ENCODE peak calls at places on chromosomes 11 and 22, in eight cellular contexts. U is fibroblast of lung, K is astrocyte of the cerebellum, X is GM12864, H is upper lobe of right lung, L is dorsolateral prefrontal cortex, F is cardiac fibroblast, O is H1. G is an unnamed sample.

GRCh38 chr11:133747409-133747808 is 97.9 kb downstream of the SPATA19 start:
- DNase-seq in U (no peak), K (no peak), X (no peak), H (no peak), L (peak; percentile 13), F (no peak), O (no peak), G (no peak)

GRCh38 chr11:73838443-73839122 is 38.1 kb downstream of the COA4 start:
- DNase-seq in U (peak; percentile 7), K (peak; percentile 53), X (no peak), H (no peak), L (peak; percentile 30), F (peak; percentile 53), O (peak; percentile 10), G (peak; percentile 72)

GRCh38 chr11:2156416-2157182 is 4.4 kb downstream of the INS start:
- DNase-seq in U (peak; percentile 43), K (peak; percentile 27), X (no peak), H (peak; percentile 82), L (peak; percentile 82), F (peak; percentile 61), O (no peak), G (peak; percentile 46)

GRCh38 chr22:23850136-23850611 is 7.5 kb upstream of the SLC2A11 start:
- DNase-seq in U (no peak), K (no peak), X (no peak), H (no peak), L (no peak), F (no peak), O (no peak), G (no peak)

GRCh38 chr22:39623603-39624500 is 53.3 kb downstream of the CACNA1I start:
- DNase-seq in U (no peak), K (no peak), X (no peak), H (no peak), L (no peak), F (no peak), O (no peak), G (no peak)

GRCh38 chr11:67301313-67301921 is 1.9 kb upstream of the SSH3 start:
- DNase-seq in U (no peak), K (no peak), X (no peak), H (peak; percentile 66), L (no peak), F (no peak), O (no peak), G (no peak)

GRCh38 chr22:27892811-27893210 is 26.2 kb downstream of the PITPNB start:
- DNase-seq in U (no peak), K (no peak), X (no peak), H (no peak), L (no peak), F (no peak), O (no peak), G (no peak)

GRCh38 chr11:133821776-133822175 is 23.5 kb downstream of the SPATA19 start:
- DNase-seq in U (peak; percentile 2), K (no peak), X (peak; percentile 21), H (no peak), L (peak; percentile 88), F (peak; percentile 32), O (peak; percentile 66), G (no peak)

GRCh38 chr22:45212992-45213751 is 27.5 kb downstream of the KIAA0930 start:
- DNase-seq in U (peak; percentile 66), K (no peak), X (no peak), H (peak; percentile 67), L (peak; percentile 71), F (peak; percentile 49), O (no peak), G (peak; percentile 53)

GRCh38 chr11:81497202-81497804 is 1236.4 kb downstream of the FAM181B start:
- DNase-seq in U (peak; percentile 57), K (no peak), X (peak; percentile 3), H (no peak), L (no peak), F (peak; percentile 14), O (no peak), G (peak; percentile 28)

GRCh38 chr11:125348704-125349635 is 147.1 kb downstream of the FEZ1 start:
- DNase-seq in U (peak; percentile 29), K (no peak), X (no peak), H (peak; percentile 72), L (peak; percentile 57), F (peak; percentile 48), O (no peak), G (peak; percentile 32)

GRCh38 chr22:48554893-48555552 is 1272.7 kb downstream of the BRD1 start:
- DNase-seq in U (no peak), K (no peak), X (no peak), H (no peak), L (no peak), F (no peak), O (no peak), G (no peak)

GRCh38 chr11:5620606-5621521 is 3.9 kb upstream of the TRIM34 start:
- DNase-seq in U (peak; percentile 89), K (peak; percentile 40), X (no peak), H (no peak), L (no peak), F (peak; percentile 87), O (no peak), G (peak; percentile 89)

GRCh38 chr11:35275808-35276170 is 136.8 kb downstream of the CD44 start:
- DNase-seq in U (no peak), K (peak; percentile 6), X (no peak), H (no peak), L (no peak), F (no peak), O (no peak), G (no peak)

GRCh38 chr22:36329217-36330078 is 58.3 kb downstream of the MYH9 start:
- DNase-seq in U (peak; percentile 94), K (peak; percentile 91), X (no peak), H (no peak), L (peak; percentile 74), F (peak; percentile 94), O (peak; percentile 94), G (peak; percentile 97)

GRCh38 chr22:50206599-50206998 is 5.8 kb downstream of the SELENOO start:
- DNase-seq in U (peak; percentile 49), K (no peak), X (no peak), H (peak; percentile 86), L (peak; percentile 54), F (peak; percentile 55), O (peak; percentile 49), G (no peak)

GRCh38 chr11:32297629-32298028 is 137.7 kb downstream of the WT1 start:
- DNase-seq in U (peak; percentile 79), K (peak; percentile 20), X (no peak), H (no peak), L (peak; percentile 49), F (peak; percentile 72), O (no peak), G (peak; percentile 36)

GRCh38 chr11:129701706-129702105 is 113.9 kb upstream of the TMEM45B start:
- DNase-seq in U (no peak), K (no peak), X (no peak), H (no peak), L (no peak), F (no peak), O (no peak), G (no peak)

GRCh38 chr11:41536001-41536568 is 76.6 kb upstream of the LRRC4C start:
- DNase-seq in U (no peak), K (no peak), X (no peak), H (no peak), L (no peak), F (no peak), O (no peak), G (no peak)

GRCh38 chr11:28627690-28628255 is 519.6 kb downstream of the METTL15 start:
- DNase-seq in U (no peak), K (no peak), X (no peak), H (no peak), L (no peak), F (no peak), O (no peak), G (no peak)

GRCh38 chr11:2586091-2586792 is 113.6 kb downstream of the KCNQ1OT1 start:
- DNase-seq in U (no peak), K (no peak), X (no peak), H (peak; percentile 49), L (peak; percentile 5), F (no peak), O (no peak), G (no peak)

DNA sequence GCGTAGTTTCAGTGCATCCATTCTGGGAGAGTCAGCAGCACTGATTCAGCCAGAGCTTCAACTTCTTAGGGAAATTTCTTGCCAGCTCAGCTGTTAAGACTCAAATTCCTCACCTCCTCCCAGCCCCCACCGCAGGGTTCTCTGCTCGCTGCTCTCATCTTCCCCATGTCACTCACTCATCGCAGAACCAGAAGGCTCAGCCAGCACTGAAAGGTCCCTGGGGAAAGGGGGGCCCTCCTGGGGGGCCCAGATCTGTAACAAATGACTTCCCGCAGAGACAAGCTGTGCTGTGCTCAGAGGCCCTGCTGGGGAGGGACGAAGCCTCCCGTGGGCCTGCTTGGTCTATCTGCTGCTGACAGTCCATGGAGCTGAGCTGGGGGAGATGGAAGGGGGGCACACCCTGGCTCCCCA is 220.6 kb downstream of the NTM start:
- DNase-seq in U (peak; percentile 17), K (no peak), X (no peak), H (no peak), L (no peak), F (no peak), O (no peak), G (no peak)
- TF ChIP-seq CTCF in U (no peak), K (no peak), X (no peak), H (no peak), L (no peak), F (no peak), O (no peak), G (no peak)

DNA sequence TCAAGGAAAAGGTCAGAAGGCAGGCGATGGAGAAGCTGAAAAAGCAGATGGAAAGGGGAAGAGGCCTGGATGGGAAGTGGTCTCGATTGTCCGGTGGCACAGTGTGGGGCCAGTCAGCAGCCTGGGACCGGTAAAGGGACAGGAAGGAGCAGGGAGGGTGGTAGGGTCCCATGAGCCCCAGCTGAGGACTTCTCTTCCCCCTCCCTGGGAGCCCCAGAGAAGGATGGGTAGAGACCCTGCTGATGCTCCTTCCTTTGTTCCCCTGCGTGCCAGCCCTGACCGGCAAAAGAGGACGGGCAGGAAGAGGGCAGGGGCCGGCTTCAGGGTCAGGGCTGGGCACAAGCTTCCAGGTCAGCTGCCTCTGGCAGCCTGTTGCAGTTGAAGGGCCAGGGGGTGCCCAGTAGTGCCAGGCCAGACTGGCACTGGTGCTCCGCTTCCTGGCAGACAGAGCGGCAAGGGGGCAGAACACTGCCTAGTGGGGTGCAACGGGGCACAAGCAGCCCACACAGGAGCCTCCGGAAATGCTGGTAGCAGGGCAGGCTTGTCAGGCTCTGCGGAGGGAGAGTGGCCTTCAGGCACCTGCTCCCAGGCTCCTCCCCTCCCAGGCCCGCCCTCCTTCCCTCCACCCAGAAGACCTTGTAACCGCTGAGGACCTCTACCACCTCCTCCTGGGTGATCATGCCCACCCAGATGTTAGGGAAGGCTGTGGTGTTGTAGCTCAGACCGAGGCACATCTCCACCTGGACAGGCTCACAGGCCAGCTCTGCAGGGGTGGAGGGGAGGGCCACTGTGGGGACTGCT is 739 bp upstream of the C1QTNF5 start:
- DNase-seq in U (no peak), K (no peak), X (no peak), H (no peak), L (no peak), F (no peak), O (no peak), G (no peak)
- H3K4me3 ChIP-seq in U (peak overlapping the region; percentile 44), K (peak overlapping the region; percentile 50), X (no peak overlapping the region), H (peak overlapping the region; percentile 54), L (peak overlapping the region; percentile 62), F (no peak overlapping the region), O (peak overlapping the region; percentile 69), G (no peak overlapping the region)

GRCh38 chr11:11567862-11568650 is 53.7 kb downstream of the GALNT18 start:
- DNase-seq in U (peak; percentile 8), K (peak; percentile 19), X (no peak), H (no peak), L (peak; percentile 57), F (peak; percentile 4), O (no peak), G (peak; percentile 10)
- TF ChIP-seq CTCF in U (no peak), K (no peak), X (no peak), H (no peak), L (no peak), F (no peak), O (no peak), G (no peak)

GRCh38 chr11:13337986-13338436 is 60.4 kb downstream of the BMAL1 start:
- DNase-seq in U (peak; percentile 82), K (no peak), X (no peak), H (no peak), L (no peak), F (peak; percentile 58), O (no peak), G (peak; percentile 79)
- H3K4me3 ChIP-seq in U (peak overlapping the region; percentile 18), K (peak overlapping the region; percentile 14), X (peak overlapping the region; percentile 27), H (peak overlapping the region; percentile 37), L (no peak overlapping the region), F (peak overlapping the region; percentile 37), O (no peak overlapping the region), G (peak overlapping the region; percentile 24)